ENCODE peak calls at places on chromosomes 4 and X, in four cellular contexts. J is CD4-positive, alpha-beta T cell; X is hepatocyte; D is progenitor cell of endocrine pancreas. F is an unnamed sample.

GRCh38 chr4:156778093-156778492 is 193.5 kb downstream of the PDGFC start:
- DNase-seq in X (no peak), D (no peak), J (no peak), F (no peak)

GRCh38 chrX:8194216-8194615 is 23.1 kb upstream of the VCX2 start:
- DNase-seq in X (no peak), J (no peak), D (no peak), F (no peak)

GRCh38 chrX:53223955-53224859 is 800 bp downstream of the KDM5C start:
- DNase-seq in D (peak; percentile 11), X (peak; percentile 35), J (peak; percentile 6), F (no peak)

GRCh38 chrX:45757272-45757671 is 556.6 kb upstream of the DIPK2B start:
- DNase-seq in J (no peak), D (no peak), X (no peak), F (no peak)

GRCh38 chr4:28702571-28702970 is 1841.9 kb downstream of the STIM2 start:
- DNase-seq in J (no peak), X (no peak), D (no peak), F (no peak)

GRCh38 chr4:19832388-19832787 is 419.3 kb upstream of the SLIT2 start:
- DNase-seq in X (no peak), D (no peak), J (no peak), F (no peak)

GRCh38 chrX:95290455-95290854 is 1394.2 kb upstream of the DIAPH2 start:
- DNase-seq in X (peak; percentile 5), D (no peak), J (no peak), F (no peak)

GRCh38 chr4:114807759-114808404 is 209.3 kb downstream of the UGT8 start:
- DNase-seq in D (peak; percentile 11), J (no peak), X (peak; percentile 52), F (peak; percentile 45)

GRCh38 chrX:101385026-101385684 is 836 bp downstream of the BTK start:
- DNase-seq in J (no peak), X (no peak), D (no peak), F (no peak)

GRCh38 chr4:59655996-59656395 is 1544.1 kb upstream of the ADGRL3 start:
- DNase-seq in D (no peak), J (no peak), X (peak; percentile 6), F (no peak)

GRCh38 chr4:22857411-22857810 is 164.7 kb downstream of the GBA3 start:
- DNase-seq in D (no peak), X (no peak), J (no peak), F (no peak)

GRCh38 chr4:86893136-86893535 is 914 bp upstream of the C4orf36 start:
- DNase-seq in D (no peak), J (no peak), X (no peak), F (no peak)

GRCh38 chrX:56382278-56382677 is 150.1 kb downstream of the KLF8 start:
- DNase-seq in X (no peak), D (no peak), J (no peak), F (no peak)

GRCh38 chr4:110510955-110511544 is 35.1 kb downstream of the ENPEP start:
- DNase-seq in D (no peak), J (no peak), X (peak; percentile 72), F (no peak)

GRCh38 chr4:133823177-133823576 is 378.4 kb downstream of the PABPC4L start:
- DNase-seq in D (no peak), X (no peak), J (no peak), F (no peak)

GRCh38 chr4:78337216-78337615 is 214.4 kb upstream of the ANXA3 start:
- DNase-seq in J (no peak), D (no peak), X (no peak), F (no peak)

GRCh38 chr4:85520765-85521749 is 46.1 kb downstream of the ARHGAP24 start:
- DNase-seq in D (no peak), X (no peak), J (no peak), F (no peak)

GRCh38 chr4:152795891-152796290 is 16.1 kb downstream of the ARFIP1 start:
- DNase-seq in X (no peak), D (no peak), J (no peak), F (no peak)

GRCh38 chrX:68945081-68945602 is 116.3 kb downstream of the EFNB1 start:
- DNase-seq in D (no peak), X (no peak), J (no peak), F (no peak)

GRCh38 chr4:998096-998691 is 5.0 kb upstream of the SLC26A1 start:
- DNase-seq in D (no peak), X (no peak), J (no peak), F (no peak)

GRCh38 chr4:15042529-15043167 is 40.4 kb downstream of the CPEB2 start:
- DNase-seq in J (no peak), D (no peak), X (peak; percentile 11), F (no peak)

GRCh38 chr4:48153791-48154550 is 19.9 kb upstream of the TXK start:
- DNase-seq in J (no peak), D (no peak), X (no peak), F (no peak)

GRCh38 chr4:74109116-74109791 is 10.3 kb upstream of the CXCL2 start:
- DNase-seq in X (peak; percentile 70), D (no peak), J (no peak), F (peak; percentile 16)

GRCh38 chrX:132802033-132802432 is 156.4 kb downstream of the HS6ST2 start:
- DNase-seq in J (no peak), X (no peak), D (no peak), F (no peak)

GRCh38 chr4:102935716-102936115 is 66.9 kb downstream of the CISD2 start:
- DNase-seq in D (no peak), J (no peak), X (no peak), F (no peak)

GRCh38 chr4:2321279-2322196 is 59.6 kb upstream of the MXD4 start:
- DNase-seq in X (no peak), D (peak; percentile 6), J (no peak), F (no peak)

GRCh38 chrX:51395807-51396728 is 63.4 kb downstream of the NUDT10 start:
- DNase-seq in D (no peak), X (no peak), J (peak; percentile 59), F (peak; percentile 58)

GRCh38 chr4:33940281-33940680 is 2304.0 kb downstream of the ARAP2 start:
- DNase-seq in D (no peak), J (no peak), X (no peak), F (no peak)

DNA sequence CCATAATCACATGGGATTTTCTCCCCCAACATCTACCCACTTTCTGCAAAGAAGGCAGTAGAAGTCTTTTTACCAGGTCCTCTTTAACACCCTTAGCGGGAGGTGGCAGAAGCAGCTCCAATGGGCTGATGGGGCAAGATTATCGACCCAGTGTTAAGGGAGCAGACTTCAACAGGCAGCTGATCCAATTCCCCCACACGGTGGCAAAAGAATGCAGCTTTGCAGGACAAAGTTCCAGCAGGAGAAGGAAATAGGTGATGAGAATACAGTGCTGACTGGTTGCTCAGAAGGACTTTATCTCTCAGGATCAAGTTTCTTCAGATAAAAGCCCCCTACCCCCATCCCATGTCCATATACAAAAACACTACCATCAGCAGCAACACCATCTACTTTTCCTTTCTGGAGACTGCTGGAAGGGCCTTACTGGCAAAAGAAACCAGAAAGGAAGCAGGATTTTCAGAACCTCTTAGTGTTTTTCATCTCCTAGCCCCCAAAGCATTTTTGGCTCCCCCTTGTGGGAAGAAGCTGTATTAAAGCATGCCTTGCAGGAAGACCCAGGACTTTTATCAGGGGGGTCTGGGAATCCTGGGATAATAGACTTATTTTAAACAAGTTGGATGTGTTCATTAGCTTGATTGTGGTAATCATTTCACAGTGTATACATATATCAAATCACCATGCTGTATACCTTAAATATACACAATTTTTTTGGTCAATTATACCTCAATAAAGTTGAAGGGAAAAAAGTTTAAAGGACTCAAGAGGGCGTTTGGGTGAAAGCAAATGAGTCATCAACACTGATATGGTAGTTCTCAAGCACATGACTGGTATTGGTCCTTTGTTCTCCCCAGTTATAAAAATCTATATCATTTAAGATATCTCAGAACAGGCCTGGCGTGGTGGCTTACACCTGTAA is 146.4 kb downstream of the GPC3 start:
- DNase-seq in X (peak; percentile 56), D (peak; percentile 43), J (no peak), F (peak; percentile 64)
- TF ChIP-seq CTCF in X (peak; percentile 36), D (peak; percentile 78), J (peak; percentile 45), F (peak; percentile 58)

DNA sequence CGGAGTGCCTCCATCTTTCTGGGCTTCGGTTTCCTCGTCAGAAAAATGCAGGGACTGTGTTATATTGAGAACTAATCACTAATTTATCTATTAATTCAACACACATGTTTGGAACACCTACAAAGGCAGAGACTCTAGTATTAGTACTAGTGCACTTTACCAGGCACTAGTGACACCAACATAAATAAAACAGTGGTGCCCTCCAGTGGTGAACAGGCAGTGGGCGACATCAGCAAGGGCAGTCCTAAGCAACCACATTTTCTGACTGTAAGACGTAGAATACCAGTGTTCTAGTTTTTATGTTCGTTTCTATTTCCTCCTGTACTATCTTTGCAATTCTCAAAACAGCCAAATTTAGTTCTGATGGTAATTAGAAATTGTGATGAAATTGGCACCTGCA is 69.1 kb upstream of the UCP1 start:
- DNase-seq in X (no peak), J (no peak), D (no peak), F (peak; percentile 35)
- TF ChIP-seq CTCF in X (peak; percentile 45), J (no peak), D (peak; percentile 57), F (peak; percentile 51)

GRCh38 chr4:150209140-150209829 is 131.0 kb downstream of the DCLK2 start:
- DNase-seq in D (peak; percentile 58), X (peak; percentile 66), J (no peak), F (peak; percentile 80)
- TF ChIP-seq CTCF in D (peak; percentile 69), X (peak; percentile 55), J (no peak), F (peak; percentile 56)

GRCh38 chr4:4860381-4860802 is 927 bp downstream of the MSX1 start:
- DNase-seq in X (peak; percentile 22), J (no peak), D (no peak), F (no peak)
- TF ChIP-seq CTCF in X (no peak), J (no peak), D (no peak), F (no peak)

DNA sequence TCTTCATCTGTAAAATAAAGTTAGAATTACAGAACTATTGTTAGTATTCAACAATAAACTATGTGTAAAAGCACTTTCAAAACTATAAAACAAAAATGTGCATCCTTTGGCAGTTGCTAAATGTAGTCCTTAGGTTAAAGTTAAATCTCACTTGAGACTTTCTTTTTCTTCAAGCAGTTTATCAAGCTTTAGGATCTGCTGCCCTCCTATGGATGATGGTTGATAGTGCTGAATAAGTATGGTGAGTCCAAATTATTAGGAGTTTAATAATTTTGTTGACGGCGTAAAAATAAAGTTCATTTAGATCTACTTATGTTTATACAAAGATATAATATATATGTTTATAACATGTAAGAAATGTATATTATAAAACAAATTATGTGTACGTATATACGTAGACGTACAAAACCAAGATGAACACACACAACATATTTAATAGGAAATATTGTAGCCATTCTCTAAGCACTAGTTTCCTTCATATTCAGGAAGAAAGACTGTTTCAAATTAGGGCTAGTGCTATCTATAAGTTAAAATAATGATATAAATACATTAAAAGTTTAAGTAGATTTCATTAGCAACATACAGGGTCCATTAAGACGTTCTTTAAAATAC is 22.3 kb downstream of the UGT2A2 start:
- DNase-seq in J (no peak), D (no peak), X (peak; percentile 69), F (peak; percentile 30)
- TF ChIP-seq CTCF in J (no peak), D (peak; percentile 79), X (peak; percentile 82), F (peak; percentile 63)

DNA sequence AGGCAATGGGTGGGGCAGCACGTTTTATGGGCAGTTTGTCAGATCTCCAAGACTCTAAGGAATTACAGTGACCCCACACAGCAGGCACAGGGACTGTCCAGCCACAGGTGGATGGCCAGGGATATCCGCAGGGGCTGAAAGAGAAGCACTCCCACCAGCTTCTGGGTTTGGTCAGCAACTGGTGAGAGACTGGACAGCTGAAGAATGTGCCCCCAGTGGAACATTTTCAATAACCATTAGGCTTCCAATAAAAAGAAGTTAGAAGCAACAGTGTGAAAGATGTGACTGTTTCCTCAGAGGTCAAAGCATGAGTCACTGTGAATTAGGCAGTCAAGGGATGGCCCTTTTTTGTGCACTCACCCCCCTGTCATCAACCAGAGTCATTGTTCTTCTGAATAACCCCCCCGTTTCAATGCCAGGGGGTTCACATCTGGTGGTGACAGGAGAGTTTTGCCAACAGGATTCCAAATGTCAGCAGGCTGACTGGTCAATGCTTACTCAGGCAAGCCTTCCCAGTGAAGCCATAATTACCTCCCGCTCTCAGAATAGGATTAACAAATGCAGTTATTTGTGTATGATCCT is 74.5 kb upstream of the SH3RF1 start:
- DNase-seq in D (no peak), X (no peak), J (no peak), F (no peak)
- TF ChIP-seq CTCF in D (no peak), X (no peak), J (no peak), F (no peak)